ENCODE peak calls at places on chromosome 7, in five cellular contexts. Z is lung, C is astrocyte, V is HCT116, F is heart right ventricle. M is an unnamed sample.

GRCh38 chr7:159125104-159125943 is 19.3 kb downstream of the VIPR2 start:
- DNase-seq in V (no peak), F (no peak), Z (no peak), C (no peak), M (no peak)

GRCh38 chr7:81685263-81685868 is 84.5 kb downstream of the HGF start:
- DNase-seq in C (no peak), Z (no peak), V (no peak), F (no peak), M (no peak)

GRCh38 chr7:88629559-88629958 is 129.9 kb upstream of the ZNF804B start:
- DNase-seq in V (no peak), Z (no peak), F (no peak), C (no peak), M (no peak)

GRCh38 chr7:157299613-157300405 is 37.0 kb upstream of the DNAJB6 start:
- DNase-seq in Z (no peak), C (no peak), F (no peak), V (peak; percentile 36), M (no peak)

GRCh38 chr7:37289347-37289746 is 159.3 kb downstream of the ELMO1 start:
- DNase-seq in V (no peak), F (no peak), Z (no peak), C (no peak), M (no peak)

GRCh38 chr7:133829336-133829897 is 297.7 kb upstream of the LRGUK start:
- DNase-seq in Z (no peak), C (peak; percentile 80), V (no peak), F (no peak), M (no peak)

GRCh38 chr7:87625101-87625500 is 3.1 kb upstream of the RUNDC3B start:
- DNase-seq in Z (no peak), F (no peak), C (no peak), V (no peak), M (no peak)

GRCh38 chr7:151088019-151088855 is 2.0 kb downstream of the AGAP3 start:
- DNase-seq in V (no peak), Z (no peak), F (no peak), C (no peak), M (no peak)

GRCh38 chr7:123230147-123230546 is 30.4 kb upstream of the SLC13A1 start:
- DNase-seq in F (no peak), V (no peak), Z (no peak), C (no peak), M (no peak)

GRCh38 chr7:98423043-98423442 is 22.2 kb upstream of the BAIAP2L1 start:
- DNase-seq in F (no peak), C (no peak), V (peak; percentile 54), Z (no peak), M (no peak)

GRCh38 chr7:55532150-55532917 is 40.0 kb downstream of the VOPP1 start:
- DNase-seq in Z (no peak), F (no peak), C (no peak), V (no peak), M (no peak)

GRCh38 chr7:113504691-113505090 is 386.3 kb upstream of the SMIM30 start:
- DNase-seq in C (no peak), Z (no peak), F (no peak), V (no peak), M (no peak)

GRCh38 chr7:79951415-79951814 is 183.2 kb upstream of the GNAI1 start:
- DNase-seq in C (no peak), Z (no peak), V (no peak), F (no peak), M (no peak)

GRCh38 chr7:50276446-50276845 is 28.1 kb upstream of the IKZF1 start:
- DNase-seq in F (no peak), V (no peak), C (no peak), Z (no peak), M (no peak)

GRCh38 chr7:45028138-45028919 is 28.3 kb downstream of the CCM2 start:
- DNase-seq in F (no peak), C (no peak), Z (no peak), V (no peak), M (no peak)

GRCh38 chr7:99788554-99788953 is 4.6 kb upstream of the CYP3A4 start:
- DNase-seq in V (no peak), F (no peak), C (no peak), Z (no peak), M (no peak)

DNA sequence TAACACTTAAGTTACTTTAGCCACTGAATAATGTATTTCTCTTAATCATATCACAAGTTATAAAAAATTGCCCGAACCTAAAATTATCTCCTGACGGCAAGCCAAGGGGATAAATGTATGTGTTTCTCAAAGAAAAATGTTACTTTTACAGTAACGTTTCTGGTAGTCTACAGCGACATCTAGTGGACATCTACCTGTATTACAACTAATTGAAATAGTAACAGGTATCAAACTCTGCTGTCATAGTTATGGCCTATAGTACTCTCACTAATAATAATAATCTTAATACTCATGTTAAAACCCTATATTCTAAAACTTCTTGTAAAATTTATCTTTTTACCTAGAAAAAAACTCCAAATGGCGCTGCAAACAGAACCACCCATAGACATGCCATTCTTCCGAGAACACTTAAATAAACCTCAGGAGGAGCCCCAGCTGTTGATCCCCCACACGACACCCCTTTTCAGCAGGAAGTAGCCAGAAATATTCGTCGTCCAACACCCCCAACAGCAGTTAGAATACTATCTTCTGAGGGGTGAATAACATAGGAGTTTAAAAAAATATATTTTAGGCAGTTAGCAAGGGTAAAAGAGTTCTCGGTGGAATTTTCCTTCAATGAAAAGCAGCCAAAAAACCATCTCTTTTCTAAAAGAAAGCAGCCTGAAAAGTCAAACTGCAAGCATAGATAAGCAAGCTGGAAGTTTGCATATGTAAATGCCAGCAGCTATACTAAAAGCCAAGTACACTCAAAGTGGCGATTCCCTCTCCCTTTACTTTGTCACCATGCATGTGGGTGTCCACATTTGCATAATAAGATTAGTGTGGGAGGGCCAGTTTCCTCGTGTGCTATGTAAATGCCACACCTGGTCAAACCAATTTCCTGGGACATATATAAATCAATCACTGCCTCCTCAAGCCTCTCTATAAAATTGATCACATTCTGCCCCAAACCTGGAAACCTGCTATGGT is 40.5 kb upstream of the ZNF107 start:
- DNase-seq in C (no peak), F (no peak), V (no peak), Z (no peak), M (no peak)
- H3K9me3 ChIP-seq in C (no peaks in the 10 kb centered on the region), F (no peaks in the 10 kb centered on the region), V (no peaks in the 10 kb centered on the region), Z (peaks cover 3% of the 10 kb centered on the region), M (peaks cover under 1% of the 10 kb centered on the region)

GRCh38 chr7:18384491-18385143 is 110.9 kb upstream of the HDAC9 start:
- DNase-seq in F (no peak), C (peak; percentile 6), V (no peak), Z (no peak), M (no peak)
- H3K4me3 ChIP-seq in F (no peak overlapping the region), C (no peak overlapping the region), V (no peak overlapping the region), Z (no peak overlapping the region), M (no peak overlapping the region)

GRCh38 chr7:106868364-106868763 is 3.3 kb downstream of the PIK3CG start:
- DNase-seq in V (no peak), C (no peak), Z (no peak), F (no peak), M (no peak)
- H3K4me1 ChIP-seq in V (no peaks in the 10 kb centered on the region), C (no peaks in the 10 kb centered on the region), Z (peaks cover 2% of the 10 kb centered on the region), F (peaks cover 16% of the 10 kb centered on the region), M (no peaks in the 10 kb centered on the region)

GRCh38 chr7:56686276-56686859 is 445.9 kb downstream of the ZNF479 start:
- DNase-seq in F (no peak), Z (no peak), C (no peak), V (no peak), M (no peak)
- H3K9me3 ChIP-seq in F (peaks cover 100% of the 10 kb centered on the region), Z (peaks cover 11% of the 10 kb centered on the region), C (peaks cover 12% of the 10 kb centered on the region), V (peaks cover 23% of the 10 kb centered on the region), M (no peaks in the 10 kb centered on the region)

M was measured in tibial nerve.